ENCODE peak calls at places on chromosomes 11 and 22, in five cellular contexts. P, V, J, K and E are unnamed samples.

GRCh38 chr11:106021181-106021966 is 666 bp downstream of the MSANTD4 start:
- DNase-seq in P (no peak), V (no peak), J (no peak), K (no peak), E (no peak)

GRCh38 chr11:94813436-94813720 is 45.2 kb downstream of the AMOTL1 start:
- DNase-seq in P (no peak), V (no peak), J (no peak), K (no peak), E (no peak)

GRCh38 chr22:47918276-47918928 is 1156.0 kb downstream of the TBC1D22A start:
- DNase-seq in P (peak), V (no peak), J (no peak), K (no peak), E (peak)

GRCh38 chr11:76371170-76371569 is 9.8 kb downstream of the THAP12 start:
- DNase-seq in P (no peak), V (no peak), J (no peak), K (peak), E (no peak)

GRCh38 chr11:69066122-69067112 is 17.7 kb downstream of the TPCN2 start:
- DNase-seq in P (no peak), V (no peak), J (no peak), K (no peak), E (peak)

GRCh38 chr11:125164422-125165110 is at the start of gene PKNOX2:
- DNase-seq in P (peak), V (peak), J (peak), K (peak), E (peak)

GRCh38 chr22:19097518-19097917 is 24.7 kb downstream of the DGCR2 start:
- DNase-seq in P (no peak), V (no peak), J (peak), K (no peak), E (no peak)

GRCh38 chr11:88167853-88168252 is 7.4 kb downstream of the RAB38 start:
- DNase-seq in P (no peak), V (no peak), J (no peak), K (no peak), E (no peak)

GRCh38 chr11:126917531-126918204 is 82.9 kb downstream of the KIRREL3 start:
- DNase-seq in P (no peak), V (no peak), J (no peak), K (peak), E (no peak)

GRCh38 chr11:5600374-5600851 is 4.0 kb downstream of the TRIM6 start:
- DNase-seq in P (peak), V (peak), J (peak), K (peak), E (peak)

GRCh38 chr11:34356918-34357645 is 728 bp downstream of the ABTB2 start:
- DNase-seq in P (peak), V (peak), J (peak), K (no peak), E (peak)

GRCh38 chr11:62108017-62108750 is 15.6 kb upstream of the INCENP start:
- DNase-seq in P (no peak), V (no peak), J (no peak), K (peak), E (no peak)

GRCh38 chr11:66951927-66952337 is 6.3 kb downstream of the PC start:
- DNase-seq in P (no peak), V (no peak), J (no peak), K (no peak), E (no peak)

GRCh38 chr22:45583504-45583903 is 80.8 kb downstream of the FBLN1 start:
- DNase-seq in P (peak), V (no peak), J (no peak), K (no peak), E (no peak)

GRCh38 chr22:42986115-42986514 is 28.8 kb downstream of the PACSIN2 start:
- DNase-seq in P (no peak), V (peak), J (peak), K (no peak), E (peak)

GRCh38 chr22:49010086-49010863 is 817.4 kb downstream of the BRD1 start:
- DNase-seq in P (peak), V (no peak), J (peak), K (no peak), E (peak)

GRCh38 chr11:29211205-29211604 is 805.6 kb downstream of the KCNA4 start:
- DNase-seq in P (no peak), V (no peak), J (no peak), K (no peak), E (no peak)

GRCh38 chr11:69003866-69004311 is 9.2 kb downstream of the MRGPRF start:
- DNase-seq in P (peak), V (peak), J (peak), K (no peak), E (no peak)

GRCh38 chr11:90135016-90135415 is 553 bp downstream of the NAALAD2 start:
- DNase-seq in P (no peak), V (no peak), J (no peak), K (no peak), E (no peak)

GRCh38 chr11:2416765-2417164 is 16.2 kb downstream of the TSSC4 start:
- DNase-seq in P (no peak), V (no peak), J (no peak), K (no peak), E (no peak)

GRCh38 chr11:124899376-124900145 is 1.9 kb upstream of the ROBO4 start:
- DNase-seq in P (no peak), V (no peak), J (no peak), K (no peak), E (no peak)

GRCh38 chr11:47950396-47950795 is 30.0 kb upstream of the PTPRJ start:
- DNase-seq in P (peak), V (no peak), J (no peak), K (no peak), E (peak)

GRCh38 chr22:40855104-40855959 is 1.1 kb downstream of the ST13 start:
- DNase-seq in P (no peak), V (peak), J (no peak), K (no peak), E (no peak)

GRCh38 chr11:10651579-10652361 is 41.8 kb downstream of the IRAG1 start:
- DNase-seq in P (no peak), V (peak), J (peak), K (no peak), E (peak)

GRCh38 chr22:23036684-23037428 is 33.5 kb upstream of the GNAZ start:
- DNase-seq in P (no peak), V (no peak), J (no peak), K (no peak), E (no peak)

GRCh38 chr11:44972746-44973435 is 22.2 kb upstream of the TP53I11 start:
- DNase-seq in P (no peak), V (no peak), J (no peak), K (no peak), E (no peak)

GRCh38 chr11:124277809-124278208 is 21.6 kb downstream of the OR8G5 start:
- DNase-seq in P (no peak), V (no peak), J (no peak), K (no peak), E (no peak)

DNA sequence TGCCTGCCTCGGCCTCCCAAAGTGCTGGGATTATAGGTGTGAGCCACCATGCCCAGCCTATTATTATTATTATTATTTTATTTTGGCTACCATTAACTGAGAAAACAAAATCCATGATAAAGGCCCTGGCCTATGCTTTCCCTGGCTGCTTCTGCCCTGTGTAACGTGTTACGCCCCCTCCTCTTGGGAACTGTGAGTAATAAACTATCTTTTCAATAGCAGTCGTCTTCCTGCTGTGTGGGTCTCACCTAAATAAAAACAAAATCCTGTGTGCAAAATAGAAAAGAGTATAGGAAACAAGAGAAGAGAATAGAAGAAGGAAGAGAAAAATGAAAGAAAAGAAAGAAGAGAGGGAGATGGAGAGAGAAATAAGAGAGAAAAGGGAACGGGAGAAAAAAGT is 237.0 kb downstream of the MIAT start:
- DNase-seq in P (no peak), V (no peak), J (no peak), K (no peak), E (no peak)
- H3K27ac ChIP-seq in P (no peak), V (peak), J (peak), K (peak), E (no peak)

DNA sequence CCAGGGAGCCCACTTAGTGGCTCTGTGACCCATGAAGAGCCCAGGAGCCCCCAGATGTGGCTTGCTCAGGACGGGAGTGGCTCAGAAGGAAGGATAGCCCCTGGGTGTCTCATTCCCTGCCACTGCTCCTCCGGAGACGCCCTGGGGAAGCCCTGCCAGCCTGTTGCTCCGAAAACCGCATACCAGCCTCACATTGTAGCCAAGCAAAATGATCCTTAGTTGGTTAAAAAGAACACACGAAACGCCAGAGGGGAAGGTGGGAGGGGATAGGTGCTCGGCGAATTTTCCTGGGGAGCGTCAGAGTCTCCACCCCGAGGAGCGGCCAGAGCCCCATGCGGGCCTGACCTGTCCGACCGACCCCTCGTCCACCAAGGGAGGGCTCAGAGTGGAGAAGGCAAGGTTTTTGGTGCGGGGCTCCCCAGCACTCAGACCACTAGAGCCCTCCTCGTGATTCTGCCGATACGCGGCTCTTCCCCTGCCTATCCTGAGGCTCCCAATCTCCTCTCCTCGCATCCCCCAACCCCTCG is 39.5 kb downstream of the DIXDC1 start:
- DNase-seq in P (no peak), V (no peak), J (peak), K (no peak), E (no peak)
- TF ChIP-seq POLR2A in P (no peak), V (no peak), J (no peak), K (no peak), E (no peak)

DNA sequence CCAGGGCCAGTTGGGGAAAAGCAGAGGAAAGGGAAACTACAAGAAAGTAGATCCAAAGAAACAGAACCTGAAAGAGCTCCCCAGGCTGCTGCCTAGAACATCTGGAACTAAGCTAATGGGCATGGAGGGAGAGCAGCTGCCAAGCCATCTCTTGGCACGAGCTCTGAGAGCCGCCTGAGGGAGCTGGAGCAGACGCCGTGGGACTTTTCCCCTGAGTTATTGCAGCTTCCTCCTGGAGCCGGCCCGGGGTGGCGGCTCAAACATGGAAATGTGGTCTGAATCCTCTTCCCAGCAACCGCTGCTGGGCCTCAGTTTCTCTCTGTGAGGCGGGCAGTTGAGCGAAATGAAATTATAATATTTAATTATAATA is 41.8 kb downstream of the LIF start:
- DNase-seq in P (no peak), V (peak), J (no peak), K (no peak), E (no peak)
- H3K27ac ChIP-seq in P (peak), V (peak), J (peak), K (peak), E (peak)

GRCh38 chr11:63918576-63919171 is 1.7 kb upstream of the RCOR2 start:
- DNase-seq in P (no peak), V (no peak), J (no peak), K (no peak), E (no peak)

GRCh38 chr11:63917685-63918523 is 940 bp upstream of the RCOR2 start:
- DNase-seq in P (no peak), V (no peak), J (peak), K (peak), E (peak)

GRCh38 chr11:63914896-63915681 is 1.9 kb downstream of the RCOR2 start:
- DNase-seq in P (no peak), V (no peak), J (no peak), K (no peak), E (no peak)

GRCh38 chr11:63915961-63916836 is 765 bp downstream of the RCOR2 start:
- DNase-seq in P (peak), V (no peak), J (no peak), K (peak), E (no peak)

GRCh38 chr11:63916837-63917684 is at the start of gene RCOR2:
- DNase-seq in P (peak), V (no peak), J (peak), K (peak), E (peak)
- TF ChIP-seq POLR2A in P (no peak), V (no peak), J (no peak), K (peak), E (no peak)

GRCh38 chr11:16857186-16857585 is 118.7 kb downstream of the C11orf58 start:
- DNase-seq in P (no peak), V (no peak), J (no peak), K (no peak), E (no peak)
- H3K27ac ChIP-seq in P (no peak), V (no peak), J (no peak), K (no peak), E (no peak)

GRCh38 chr11:83162377-83162776 is 5.4 kb downstream of the PCF11 start:
- DNase-seq in P (no peak), V (no peak), J (no peak), K (no peak), E (no peak)

GRCh38 chr11:83168756-83169155 is 11.8 kb downstream of the PCF11 start:
- DNase-seq in P (no peak), V (no peak), J (no peak), K (no peak), E (no peak)

GRCh38 chr11:83161610-83162199 is 4.8 kb downstream of the PCF11 start:
- DNase-seq in P (no peak), V (no peak), J (no peak), K (no peak), E (no peak)

GRCh38 chr11:83166193-83166866 is 9.4 kb downstream of the PCF11 start:
- DNase-seq in P (no peak), V (no peak), J (no peak), K (no peak), E (no peak)
- TF ChIP-seq POLR2A in P (no peak), V (no peak), J (no peak), K (no peak), E (no peak)

GRCh38 chr11:63920126-63920869 is 3.3 kb upstream of the RCOR2 start:
- DNase-seq in P (no peak), V (no peak), J (peak), K (no peak), E (peak)
- H3K27ac ChIP-seq in P (peak), V (no peak), J (peak), K (no peak), E (peak)

GRCh38 chr22:50582562-50583293 is at the start of gene CHKB:
- DNase-seq in P (peak), V (peak), J (peak), K (peak), E (peak)
- TF ChIP-seq POLR2A in P (no peak), V (peak), J (peak), K (peak), E (peak)